ENCODE peak calls at places on chromosome 1, in five cellular contexts. D is naive thymus-derived CD4-positive, alpha-beta T cell; Z is fibroblast of lung; U is cardiac fibroblast; M is PC-9. H is an unnamed sample.
A peak's percentile ranks its signal among the peaks of the same experiment; 100 is the strongest.

GRCh38 chr1:182731852-182732575 is 47.6 kb upstream of the RGS8 start:
- DNase-seq in D (no peak), Z (no peak), U (no peak), M (no peak), H (peak; percentile 87)

GRCh38 chr1:53982034-53982761 is 35.8 kb downstream of the LDLRAD1 start:
- DNase-seq in D (no peak), Z (peak; percentile 52), U (peak; percentile 49), M (no peak), H (no peak)

GRCh38 chr1:225424562-225425210 is 3.2 kb downstream of the LBR start:
- DNase-seq in D (no peak), Z (peak; percentile 84), U (no peak), M (peak; percentile 52), H (no peak)

GRCh38 chr1:37474051-37474696 is at the start of gene ZC3H12A:
- DNase-seq in D (peak; percentile 91), Z (peak; percentile 84), U (peak; percentile 93), M (peak; percentile 76), H (no peak)

GRCh38 chr1:4058122-4058521 is 158.1 kb upstream of the C1orf174 start:
- DNase-seq in D (no peak), Z (no peak), U (no peak), M (no peak), H (no peak)

GRCh38 chr1:86502721-86503430 is 34.1 kb downstream of the CLCA1 start:
- DNase-seq in D (no peak), Z (peak; percentile 41), U (peak; percentile 19), M (peak; percentile 61), H (no peak)

GRCh38 chr1:160491017-160491416 is 32.0 kb downstream of the SLAMF6 start:
- DNase-seq in D (no peak), Z (no peak), U (no peak), M (no peak), H (no peak)

GRCh38 chr1:57620589-57620988 is 196.7 kb upstream of the DAB1 start:
- DNase-seq in D (no peak), Z (no peak), U (no peak), M (no peak), H (no peak)

GRCh38 chr1:211885746-211886522 is 55.4 kb upstream of the LPGAT1 start:
- DNase-seq in D (no peak), Z (no peak), U (no peak), M (peak; percentile 44), H (no peak)

DNA sequence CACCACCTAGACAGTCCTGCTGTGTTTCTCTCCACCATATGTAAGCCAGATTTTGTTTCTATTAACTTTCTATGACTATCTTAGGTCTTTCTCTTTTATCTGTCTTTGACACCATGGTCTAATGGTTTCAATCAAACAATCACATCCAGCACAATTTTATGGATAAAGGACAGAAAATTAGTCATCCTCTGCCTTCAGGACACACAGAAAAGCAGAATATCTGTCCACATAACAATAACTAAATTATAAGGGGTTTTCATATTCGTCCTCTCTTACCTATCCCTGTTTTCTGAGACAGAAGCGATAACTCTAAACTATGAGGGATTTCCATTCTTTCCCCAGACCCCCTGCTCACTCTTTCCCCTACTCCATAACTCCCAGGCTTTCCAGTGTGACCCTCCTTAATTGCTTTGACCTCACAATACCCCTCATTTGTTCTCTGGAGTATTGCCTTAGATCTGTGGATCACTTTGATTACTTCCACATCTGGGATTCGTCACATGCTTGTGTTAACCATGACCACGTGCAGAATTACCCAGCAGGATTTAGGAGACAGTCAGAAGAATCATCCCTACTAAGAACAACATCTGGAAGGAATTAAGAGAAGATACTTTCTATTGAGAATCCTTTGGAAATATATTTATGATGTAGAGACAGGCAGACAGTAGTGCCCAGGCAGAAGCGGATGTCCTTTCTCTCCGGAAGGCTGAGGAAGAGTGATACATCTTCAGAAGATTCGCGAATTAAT is 108.2 kb upstream of the GREM2 start:
- DNase-seq in D (no peak), Z (no peak), U (no peak), M (no peak), H (no peak)
- H3K4me3 ChIP-seq in D (no peak overlapping the region), Z (no peak overlapping the region), U (no peak overlapping the region), M (no peak overlapping the region), H (no peak overlapping the region)

DNA sequence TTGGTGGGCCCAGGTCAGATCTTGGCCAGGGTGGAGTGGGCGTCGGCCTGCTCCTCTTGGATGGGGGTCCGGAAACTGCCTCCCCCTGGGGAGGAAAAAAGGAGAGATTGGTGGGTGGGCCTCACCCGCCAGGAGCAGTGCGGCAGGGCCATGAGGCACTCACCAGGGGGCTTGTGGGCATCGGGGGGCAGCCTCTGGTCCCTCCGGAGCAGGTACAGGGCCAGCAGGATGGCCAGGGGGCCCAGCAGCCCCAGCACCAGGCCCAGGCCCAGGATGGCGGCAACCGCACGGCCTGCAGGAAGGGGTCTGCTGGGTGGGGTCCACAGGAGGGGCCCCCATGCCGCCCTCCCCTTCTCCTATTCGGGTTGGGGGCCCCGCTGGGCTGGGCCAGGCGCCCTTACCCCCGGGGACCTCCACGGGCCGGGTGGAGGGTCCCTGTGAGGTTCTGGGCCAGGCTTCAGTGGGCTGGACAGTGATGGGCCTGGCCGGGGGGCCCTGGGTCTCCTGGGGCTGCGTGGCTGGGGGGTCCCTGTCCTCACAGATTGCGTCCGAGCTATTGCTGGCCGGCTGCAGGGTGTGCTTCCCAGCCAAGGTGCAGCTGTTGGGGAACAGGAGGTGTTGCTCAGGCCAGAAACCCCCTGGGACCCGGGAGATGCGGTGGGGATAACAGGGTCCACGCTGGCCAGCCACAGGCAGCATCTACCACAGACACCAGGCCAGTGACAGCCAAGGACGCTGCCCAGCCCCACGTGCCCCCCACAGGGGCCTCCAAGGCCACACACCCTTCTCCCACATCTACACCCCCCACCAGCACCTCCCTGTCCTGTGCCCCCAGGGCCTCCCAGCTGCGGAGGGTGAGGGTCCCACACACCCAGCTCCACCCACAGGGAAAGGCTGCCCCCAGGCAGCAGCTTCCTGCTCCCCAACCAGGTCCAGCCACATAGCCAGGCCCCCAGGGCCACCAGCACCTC is 2.1 kb downstream of the TNFRSF4 start:
- DNase-seq in D (no peak), Z (no peak), U (no peak), M (no peak), H (no peak)
- H3K4me3 ChIP-seq in D (no peak overlapping the region), Z (no peak overlapping the region), U (no peak overlapping the region), M (no peak overlapping the region), H (no peak overlapping the region)

DNA sequence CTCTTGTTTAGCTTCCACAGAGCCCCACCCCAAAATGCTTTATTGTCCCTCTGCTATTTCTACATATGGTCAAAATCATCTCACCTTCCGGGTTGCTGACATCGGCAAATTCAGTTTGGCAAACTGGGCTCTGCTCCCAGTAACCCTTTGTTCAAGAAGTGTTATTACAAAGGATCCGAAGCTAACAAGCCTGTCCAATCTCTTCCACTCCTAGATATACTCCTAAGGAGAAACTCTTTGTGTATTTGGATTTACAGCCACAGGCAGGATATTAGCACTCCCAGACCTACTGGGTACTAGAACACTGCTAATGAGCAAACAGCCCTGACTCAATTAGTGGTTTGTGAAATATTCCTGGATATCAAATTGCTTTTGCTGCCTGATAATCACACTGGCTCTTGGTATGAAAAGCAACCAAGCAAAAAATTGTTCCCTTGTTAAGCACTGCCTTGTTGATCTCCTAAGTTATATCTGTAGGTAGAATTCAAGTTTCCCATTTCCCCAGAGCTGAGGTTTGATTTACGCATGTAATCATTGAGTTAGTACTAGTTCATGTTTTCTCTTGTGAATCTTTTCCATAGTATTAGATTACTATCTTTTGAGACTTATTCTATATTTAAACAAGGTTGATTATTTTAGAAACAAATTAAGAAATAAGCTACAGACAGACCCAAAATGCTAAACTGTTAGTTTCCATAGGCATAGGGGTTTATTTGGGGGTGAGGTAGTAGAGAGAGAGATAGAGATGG is 3.8 kb downstream of the JUN start:
- DNase-seq in D (no peak), Z (peak; percentile 77), U (peak; percentile 85), M (peak; percentile 88), H (peak; percentile 98)
- H3K4me3 ChIP-seq in D (no peak overlapping the region), Z (peak overlapping the region; percentile 82), U (peak overlapping the region; percentile 74), M (peak overlapping the region; percentile 94), H (no peak overlapping the region)

GRCh38 chr1:232430467-232430866 is 199.5 kb downstream of the SIPA1L2 start:
- DNase-seq in D (no peak), Z (no peak), U (no peak), M (no peak), H (no peak)
- H3K4me3 ChIP-seq in D (no peak overlapping the region), Z (no peak overlapping the region), U (no peak overlapping the region), M (no peak overlapping the region), H (no peak overlapping the region)

GRCh38 chr1:218330043-218330623 is 15.0 kb upstream of the TGFB2 start:
- DNase-seq in D (peak; percentile 17), Z (peak; percentile 44), U (peak; percentile 68), M (peak; percentile 48), H (no peak)
- H3K4me3 ChIP-seq in D (no peak overlapping the region), Z (no peak overlapping the region), U (no peak overlapping the region), M (no peak overlapping the region), H (no peak overlapping the region)

DNA sequence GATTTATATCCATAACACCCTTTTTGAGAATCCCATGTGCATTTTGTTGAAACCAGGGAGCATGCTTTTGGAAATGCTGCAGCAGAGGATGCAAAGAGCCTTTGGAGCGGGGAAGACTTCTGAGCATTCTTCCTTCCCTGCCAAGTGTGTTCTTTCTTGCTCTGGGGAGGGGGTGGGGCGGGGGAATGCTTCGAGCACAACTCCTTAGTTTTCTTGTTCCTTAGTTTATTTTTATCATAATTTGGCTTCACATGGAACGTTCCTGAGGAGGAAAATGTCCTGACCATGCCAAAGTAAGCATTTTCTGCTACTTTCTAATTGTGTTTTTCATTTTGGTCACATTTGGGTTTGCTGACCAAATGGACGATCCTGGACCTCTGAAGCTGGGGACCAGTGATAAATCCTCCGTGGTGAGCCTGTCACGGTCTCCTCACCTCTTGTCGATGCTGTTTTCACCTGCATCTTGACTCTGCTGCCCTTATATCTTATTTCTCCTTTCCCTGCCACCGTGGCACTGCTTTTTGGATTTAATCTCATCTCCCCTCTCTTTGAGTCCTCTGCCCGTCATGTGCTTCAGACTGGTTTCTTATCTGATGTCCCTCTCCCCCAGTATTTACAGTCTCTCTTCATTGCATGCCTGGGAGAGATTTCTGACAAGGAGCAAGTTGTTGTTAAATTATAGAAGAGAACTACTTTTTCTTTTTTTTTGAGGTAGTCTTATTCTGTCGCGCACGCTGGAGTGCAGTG is 2.4 kb downstream of the CTPS1 start:
- DNase-seq in D (no peak), Z (peak; percentile 44), U (peak; percentile 64), M (no peak), H (no peak)
- H3K4me3 ChIP-seq in D (no peak overlapping the region), Z (peak overlapping the region; percentile 58), U (peak overlapping the region; percentile 76), M (peak overlapping the region; percentile 92), H (peak overlapping the region; percentile 75)

DNA sequence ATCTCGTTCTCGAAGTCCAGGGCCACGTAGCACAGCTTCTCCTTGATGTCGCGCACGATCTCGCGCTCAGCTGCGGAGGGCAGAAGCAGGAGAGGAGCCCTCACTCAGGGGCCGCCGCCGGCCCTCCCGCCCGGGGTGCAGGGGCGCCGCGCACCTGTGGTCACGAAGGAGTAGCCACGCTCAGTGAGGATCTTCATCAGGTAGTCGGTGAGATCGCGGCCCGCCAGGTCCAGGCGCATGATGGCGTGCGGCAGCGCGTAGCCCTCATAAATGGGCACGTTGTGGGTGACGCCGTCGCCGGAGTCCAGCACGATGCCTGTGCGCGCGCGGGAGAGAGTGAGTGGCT is 1.8 kb downstream of the ACTA1 start:
- DNase-seq in D (no peak), Z (no peak), U (no peak), M (no peak), H (no peak)
- H3K4me3 ChIP-seq in D (no peak overlapping the region), Z (no peak overlapping the region), U (no peak overlapping the region), M (no peak overlapping the region), H (no peak overlapping the region)

DNA sequence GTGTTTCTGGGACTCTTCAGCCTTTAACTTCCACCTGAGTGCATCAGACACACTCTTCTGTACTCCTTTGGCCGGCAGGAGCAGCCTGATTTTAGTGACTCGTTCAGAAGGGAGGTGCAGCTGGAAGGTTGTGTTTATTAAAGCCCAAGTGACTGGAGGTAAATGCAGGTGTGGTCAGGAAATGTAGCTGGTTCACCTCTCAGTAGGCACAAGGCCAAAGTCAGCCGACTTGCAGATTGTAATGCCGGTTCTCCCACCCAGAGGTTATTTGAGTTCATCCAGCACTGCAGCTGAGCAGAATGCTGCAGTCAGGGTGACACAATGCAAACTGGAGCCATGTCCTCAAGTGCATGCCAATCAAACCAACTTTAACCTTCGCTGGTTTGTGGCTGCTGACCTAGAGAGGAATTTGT is 91.5 kb downstream of the SPATA46 start:
- DNase-seq in D (no peak), Z (peak; percentile 48), U (no peak), M (peak; percentile 97), H (peak; percentile 99)
- H3K4me3 ChIP-seq in D (no peak overlapping the region), Z (no peak overlapping the region), U (no peak overlapping the region), M (no peak overlapping the region), H (peak overlapping the region; percentile 36)